ENCODE peak calls at places on chromosomes 5 and 9, in six cellular contexts. V is MM.1S; O is cardiac muscle cell; S is CD8-positive, alpha-beta T cell; U is iPS DF 6.9; W is RWPE1. G is an unnamed sample.

GRCh38 chr9:91428927-91429351 is 5.3 kb upstream of the NFIL3 start:
- DNase-seq in V (no peak), O (no peak), S (no peak), U (no peak), W (no peak), G (no peak)

GRCh38 chr5:28961806-28962205 is 1923.4 kb upstream of the CDH9 start:
- DNase-seq in V (no peak), O (no peak), S (no peak), U (no peak), W (no peak), G (no peak)

GRCh38 chr9:3240651-3241268 is 285.0 kb downstream of the RFX3 start:
- DNase-seq in V (peak; percentile 77), O (peak; percentile 80), S (peak; percentile 36), U (peak; percentile 64), W (peak; percentile 26), G (peak; percentile 10)

GRCh38 chr9:126719677-126720435 is 85.0 kb upstream of the ZBTB43 start:
- DNase-seq in V (peak; percentile 61), O (peak; percentile 89), S (peak; percentile 86), U (peak; percentile 71), W (peak; percentile 50), G (no peak)

GRCh38 chr5:99141534-99142135 is 212.8 kb upstream of the CHD1 start:
- DNase-seq in V (no peak), O (no peak), S (no peak), U (no peak), W (peak; percentile 12), G (peak; percentile 50)

GRCh38 chr5:152188219-152188618 is 216.9 kb downstream of the NMUR2 start:
- DNase-seq in V (no peak), O (no peak), S (no peak), U (no peak), W (no peak), G (no peak)

GRCh38 chr5:160268111-160268510 is 38.8 kb downstream of the FABP6 start:
- DNase-seq in V (no peak), O (no peak), S (no peak), U (no peak), W (no peak), G (no peak)

GRCh38 chr5:156015137-156015536 is 311.8 kb upstream of the SGCD start:
- DNase-seq in V (no peak), O (no peak), S (no peak), U (no peak), W (no peak), G (no peak)

GRCh38 chr5:169521366-169521983 is 62.1 kb upstream of the SPDL1 start:
- DNase-seq in V (no peak), O (no peak), S (no peak), U (no peak), W (no peak), G (no peak)

GRCh38 chr9:127098916-127099315 is 23.5 kb downstream of the ANGPTL2 start:
- DNase-seq in V (no peak), O (no peak), S (no peak), U (no peak), W (no peak), G (no peak)

GRCh38 chr5:138874771-138875628 is at the start of gene LRRTM2:
- DNase-seq in V (no peak), O (no peak), S (no peak), U (no peak), W (no peak), G (no peak)

GRCh38 chr9:104905931-104906330 is 22.0 kb downstream of the ABCA1 start:
- DNase-seq in V (no peak), O (no peak), S (no peak), U (no peak), W (no peak), G (no peak)

GRCh38 chr9:117704024-117704575 is at the start of gene TLR4:
- DNase-seq in V (peak; percentile 92), O (no peak), S (no peak), U (no peak), W (peak; percentile 61), G (no peak)

GRCh38 chr9:81096667-81097066 is 592.7 kb downstream of the TLE1 start:
- DNase-seq in V (no peak), O (no peak), S (no peak), U (no peak), W (no peak), G (no peak)

GRCh38 chr9:133683494-133684460 is 47.6 kb downstream of the DBH start:
- DNase-seq in V (no peak), O (peak; percentile 42), S (peak; percentile 66), U (no peak), W (no peak), G (no peak)
- H3K27ac ChIP-seq in V (no peak overlapping the region), O (no peak overlapping the region), S (peak overlapping the region; percentile 66), U (no peak overlapping the region), W (no peak overlapping the region), G (no peak overlapping the region)

DNA sequence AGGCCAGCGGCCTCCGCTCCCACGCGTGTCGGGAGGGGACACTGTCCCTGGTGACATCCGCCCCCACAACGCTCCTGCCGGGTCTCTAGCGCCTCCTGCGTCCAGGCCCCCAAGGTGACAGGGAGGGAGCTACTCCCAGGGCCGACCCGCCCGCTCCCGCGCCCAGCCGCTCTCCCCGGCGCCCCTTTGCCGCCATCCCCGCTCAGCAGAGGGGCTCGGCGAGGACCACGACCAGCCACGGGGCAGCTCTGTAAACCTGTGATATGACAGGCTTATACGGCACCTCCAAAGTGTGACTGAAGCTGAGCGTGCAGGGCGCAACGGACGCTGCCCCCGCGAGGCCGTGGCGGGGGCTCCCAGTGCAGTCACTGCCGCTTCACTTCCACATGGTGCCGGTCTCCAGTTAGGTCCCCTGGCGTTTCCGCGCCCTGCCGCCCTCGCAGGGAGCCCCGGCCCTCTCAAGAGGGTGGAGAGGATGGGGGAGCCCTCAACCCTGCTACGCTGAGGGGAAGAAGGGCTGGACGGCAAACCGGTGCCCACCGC is 978 bp upstream of the ADCY2 start:
- DNase-seq in V (no peak), O (no peak), S (no peak), U (no peak), W (no peak), G (no peak)
- H3K27ac ChIP-seq in V (no peak overlapping the region), O (no peak overlapping the region), S (no peak overlapping the region), U (no peak overlapping the region), W (no peak overlapping the region), G (no peak overlapping the region)

DNA sequence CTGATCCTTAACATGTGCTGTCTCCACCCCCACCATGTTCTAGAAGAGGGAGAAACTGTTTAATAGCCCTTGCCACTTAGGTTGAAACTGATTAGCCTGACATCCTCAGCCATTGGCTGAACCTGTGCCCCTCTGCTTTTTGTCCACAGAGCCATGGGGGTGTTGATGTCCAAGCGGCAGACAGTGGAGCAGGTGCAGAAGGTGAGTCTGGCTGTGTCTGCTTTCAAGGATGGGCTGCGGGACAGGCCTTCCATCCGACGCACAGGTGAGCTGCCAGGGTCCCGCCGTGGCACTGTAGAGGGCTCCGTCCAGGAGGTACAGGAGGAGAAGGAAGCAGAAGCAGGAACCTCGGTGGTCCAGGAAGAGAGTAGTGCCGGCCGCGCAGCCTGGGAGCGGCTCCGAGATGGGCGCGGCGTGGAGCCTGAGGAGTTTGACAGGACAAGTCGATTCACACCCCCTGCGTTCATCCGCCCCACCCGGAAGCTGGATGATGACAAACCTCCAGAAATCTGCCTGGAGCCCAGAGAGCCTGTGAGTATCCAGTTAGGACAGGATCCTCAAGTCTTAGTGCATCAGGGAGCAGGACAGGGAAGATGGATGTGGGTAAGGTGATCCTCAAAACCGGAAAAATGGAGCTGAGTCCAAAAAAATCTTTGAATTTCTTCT is 13.2 kb downstream of the PHF24 start:
- DNase-seq in V (no peak), O (no peak), S (no peak), U (no peak), W (no peak), G (no peak)
- H3K27ac ChIP-seq in V (no peak overlapping the region), O (no peak overlapping the region), S (no peak overlapping the region), U (no peak overlapping the region), W (no peak overlapping the region), G (no peak overlapping the region)

DNA sequence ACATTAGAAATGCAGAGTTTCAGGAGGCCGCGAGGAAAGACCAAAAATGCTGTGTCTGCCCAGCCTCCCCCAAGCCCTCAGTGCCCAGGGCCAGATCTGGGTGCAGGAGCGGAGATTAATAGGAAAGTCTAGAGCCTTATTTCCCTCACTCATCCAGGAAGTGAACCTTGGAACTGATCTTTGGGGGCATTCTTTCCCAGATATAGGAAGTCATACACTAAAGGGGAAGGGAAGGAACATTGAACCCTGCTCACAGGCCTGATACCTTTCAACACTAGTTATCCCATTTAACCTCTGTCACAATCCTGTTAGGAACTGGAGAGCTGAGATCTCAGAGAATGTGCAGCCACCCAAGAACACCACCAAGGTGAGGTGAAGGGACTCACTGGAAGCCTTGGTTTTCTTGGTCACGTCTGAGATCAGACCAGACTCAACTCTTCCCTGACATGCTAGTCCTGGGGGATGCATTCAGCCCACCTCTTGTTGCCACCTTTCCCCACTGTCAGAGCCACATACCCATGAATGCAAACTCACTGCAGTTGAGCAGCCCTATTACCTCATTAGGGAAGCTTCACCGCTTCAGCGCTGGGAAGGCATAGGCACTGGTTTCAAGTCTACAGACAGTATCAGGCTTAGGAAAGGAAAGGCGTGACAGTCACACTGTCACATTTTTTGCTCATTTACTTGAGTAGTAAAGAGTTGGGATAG is 95.0 kb downstream of the KIAA1958 start:
- DNase-seq in V (no peak), O (no peak), S (no peak), U (no peak), W (no peak), G (no peak)
- H3K27ac ChIP-seq in V (no peak overlapping the region), O (no peak overlapping the region), S (no peak overlapping the region), U (no peak overlapping the region), W (no peak overlapping the region), G (no peak overlapping the region)

GRCh38 chr5:72178910-72179815 is 71.9 kb downstream of the MAP1B start:
- DNase-seq in V (no peak), O (no peak), S (no peak), U (no peak), W (peak; percentile 89), G (no peak)
- H3K27ac ChIP-seq in V (no peak overlapping the region), O (no peak overlapping the region), S (no peak overlapping the region), U (no peak overlapping the region), W (peak overlapping the region; percentile 90), G (peak overlapping the region; percentile 55)